ENCODE peak calls at places on chromosomes 12 and 14, in six cellular contexts. B is heart left ventricle, Z is HCT116, R is transverse colon, A is left ventricle myocardium inferior, E is K562. M is an unnamed sample.
A peak's percentile ranks its signal among the peaks of the same experiment; 100 is the strongest.

GRCh38 chr14:103555559-103556337 is 6.7 kb downstream of the BAG5 start:
- DNase-seq in B (peak; percentile 28), Z (no peak), R (no peak), A (peak; percentile 30), E (no peak), M (no peak)

GRCh38 chr12:1588574-1588944 is 5.8 kb downstream of the FBXL14 start:
- DNase-seq in B (no peak), Z (no peak), R (no peak), A (no peak), E (no peak), M (no peak)

GRCh38 chr12:54566792-54567191 is 17.4 kb downstream of the PDE1B start:
- DNase-seq in B (no peak), Z (no peak), R (no peak), A (no peak), E (no peak), M (no peak)

GRCh38 chr12:76020731-76021672 is 10.6 kb downstream of the PHLDA1 start:
- DNase-seq in B (no peak), Z (peak; percentile 84), R (peak; percentile 20), A (no peak), E (no peak), M (no peak)

GRCh38 chr12:77319141-77319540 is 253.8 kb upstream of the E2F7 start:
- DNase-seq in B (no peak), Z (no peak), R (no peak), A (no peak), E (no peak), M (no peak)

GRCh38 chr12:52949413-52950331 is 754 bp downstream of the KRT18 start:
- DNase-seq in B (no peak), Z (peak; percentile 84), R (peak; percentile 85), A (no peak), E (peak; percentile 82), M (no peak)

GRCh38 chr12:69698769-69699540 is at the start of gene BEST3:
- DNase-seq in B (no peak), Z (no peak), R (no peak), A (no peak), E (no peak), M (no peak)

GRCh38 chr12:106115450-106115849 is 23.3 kb downstream of the NUAK1 start:
- DNase-seq in B (no peak), Z (no peak), R (no peak), A (no peak), E (no peak), M (no peak)

GRCh38 chr14:37452323-37452722 is 142.7 kb downstream of the FOXA1 start:
- DNase-seq in B (no peak), Z (no peak), R (no peak), A (no peak), E (no peak), M (no peak)

GRCh38 chr12:95623554-95624170 is 72.4 kb upstream of the USP44 start:
- DNase-seq in B (peak; percentile 66), Z (peak; percentile 66), R (peak; percentile 72), A (peak; percentile 66), E (peak; percentile 63), M (peak; percentile 45)

GRCh38 chr12:123478762-123479161 is 20.8 kb downstream of the SNRNP35 start:
- DNase-seq in B (peak; percentile 73), Z (no peak), R (no peak), A (peak; percentile 72), E (no peak), M (no peak)

GRCh38 chr12:102939670-102940222 is 17.7 kb upstream of the ASCL1 start:
- DNase-seq in B (no peak), Z (no peak), R (no peak), A (no peak), E (no peak), M (no peak)

GRCh38 chr14:50944647-50945413 is 547 bp upstream of the PYGL start:
- DNase-seq in B (peak; percentile 35), Z (peak; percentile 48), R (peak; percentile 63), A (peak; percentile 52), E (no peak), M (peak; percentile 18)

GRCh38 chr12:64236549-64236948 is 14.5 kb upstream of the KICS2 start:
- DNase-seq in B (no peak), Z (peak; percentile 10), R (no peak), A (no peak), E (no peak), M (no peak)

GRCh38 chr12:9741726-9742125 is 8.8 kb upstream of the CLECL1 start:
- DNase-seq in B (no peak), Z (no peak), R (peak; percentile 67), A (no peak), E (no peak), M (no peak)

GRCh38 chr12:133236144-133236543 is 467 bp upstream of the ANHX start:
- DNase-seq in B (no peak), Z (no peak), R (no peak), A (no peak), E (no peak), M (no peak)

GRCh38 chr12:133233993-133234564 is 1.6 kb downstream of the ANHX start:
- DNase-seq in B (no peak), Z (no peak), R (no peak), A (no peak), E (no peak), M (no peak)

GRCh38 chr12:133236556-133236955 is 879 bp upstream of the ANHX start:
- DNase-seq in B (no peak), Z (no peak), R (no peak), A (no peak), E (no peak), M (no peak)

GRCh38 chr12:133234971-133235370 is 706 bp downstream of the ANHX start:
- DNase-seq in B (no peak), Z (no peak), R (no peak), A (no peak), E (no peak), M (no peak)

DNA sequence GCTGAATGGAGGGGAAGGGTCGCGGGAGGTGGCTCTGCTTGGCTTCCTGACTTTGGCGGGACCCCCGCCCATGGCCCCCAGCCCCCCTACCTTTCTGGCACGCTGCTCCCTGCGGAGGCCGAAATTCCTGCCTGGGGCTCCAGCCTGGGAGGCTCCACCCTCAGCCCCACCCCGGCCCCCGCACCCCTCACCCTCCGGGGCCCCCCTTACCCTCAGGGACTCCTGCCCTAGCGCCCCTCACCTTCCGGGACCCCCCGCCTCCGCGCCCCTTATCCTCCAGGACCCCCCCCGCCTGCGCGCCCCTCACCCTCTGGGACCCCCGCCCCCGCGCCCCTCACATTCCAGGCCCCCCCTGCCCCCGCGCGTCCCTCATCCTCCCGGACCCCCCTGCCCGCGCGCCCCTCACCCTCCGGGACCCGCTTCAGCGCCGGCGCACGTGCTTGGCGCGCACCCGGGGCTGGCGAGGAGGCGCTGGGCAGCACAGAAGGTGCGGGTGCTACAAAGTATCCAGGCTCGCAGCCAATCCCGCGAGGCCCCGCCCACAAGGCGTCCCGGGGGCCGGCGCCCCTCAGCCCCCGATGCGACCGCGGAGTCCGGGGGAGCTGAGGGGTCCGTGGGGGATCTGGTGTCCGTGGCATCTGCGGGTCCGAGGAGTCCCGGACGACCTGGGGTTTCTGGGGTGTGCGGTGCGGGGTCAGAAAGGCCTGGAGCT is at the start of gene ANHX:
- DNase-seq in B (no peak), Z (no peak), R (no peak), A (no peak), E (no peak), M (no peak)
- H3K9me3 ChIP-seq in B (no peaks in the 10 kb centered on the region), Z (peaks cover 9% of the 10 kb centered on the region), R (no peaks in the 10 kb centered on the region), A (peaks cover 18% of the 10 kb centered on the region), E (no peaks in the 10 kb centered on the region), M (no peaks in the 10 kb centered on the region)

GRCh38 chr12:2650261-2651060 is 144.3 kb upstream of the FKBP4 start:
- DNase-seq in B (no peak), Z (no peak), R (peak; percentile 5), A (no peak), E (no peak), M (no peak)

GRCh38 chr12:2649201-2650030 is 145.4 kb upstream of the FKBP4 start:
- DNase-seq in B (no peak), Z (no peak), R (no peak), A (no peak), E (no peak), M (no peak)

GRCh38 chr12:2646341-2646740 is 148.4 kb upstream of the FKBP4 start:
- DNase-seq in B (no peak), Z (no peak), R (peak; percentile 2), A (no peak), E (no peak), M (no peak)

GRCh38 chr12:2647186-2647585 is 147.6 kb upstream of the FKBP4 start:
- DNase-seq in B (no peak), Z (no peak), R (peak; percentile 3), A (no peak), E (no peak), M (no peak)

DNA sequence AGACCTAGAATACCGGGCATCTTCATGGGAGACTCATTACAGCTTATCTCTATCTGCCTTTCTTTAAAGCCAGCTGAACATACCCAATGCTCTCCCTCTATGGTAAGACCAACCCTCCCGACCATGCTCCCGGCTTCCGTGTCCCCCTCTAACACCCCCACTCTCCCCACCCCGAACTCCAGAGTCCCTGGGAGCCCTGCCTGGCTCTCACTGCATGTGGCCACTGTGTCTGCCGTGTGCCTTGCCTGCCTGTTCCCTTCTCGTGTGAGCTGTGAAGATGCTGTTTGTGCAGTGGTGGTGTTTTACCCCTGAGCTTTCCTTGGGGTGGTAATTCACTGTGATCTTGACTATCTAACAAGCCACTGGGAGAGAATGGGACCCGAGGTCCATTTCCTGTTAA is 146.4 kb upstream of the FKBP4 start:
- DNase-seq in B (no peak), Z (no peak), R (no peak), A (no peak), E (no peak), M (no peak)
- H3K27me3 ChIP-seq in B (no peaks in the 10 kb centered on the region), Z (no peaks in the 10 kb centered on the region), R (no peaks in the 10 kb centered on the region), A (no peaks in the 10 kb centered on the region), E (peaks cover 2% of the 10 kb centered on the region), M (no peaks in the 10 kb centered on the region)

GRCh38 chr14:84988391-84988790 is 541.6 kb upstream of the FLRT2 start:
- DNase-seq in B (no peak), Z (no peak), R (no peak), A (no peak), E (no peak), M (no peak)
- H3K9me3 ChIP-seq in B (no peaks in the 10 kb centered on the region), Z (peaks cover 16% of the 10 kb centered on the region), R (no peaks in the 10 kb centered on the region), A (no peaks in the 10 kb centered on the region), E (no peaks in the 10 kb centered on the region), M (no peaks in the 10 kb centered on the region)

GRCh38 chr14:77198576-77198975 is 17.0 kb downstream of the TMEM63C start:
- DNase-seq in B (no peak), Z (no peak), R (no peak), A (no peak), E (no peak), M (no peak)

GRCh38 chr14:77197988-77198387 is 16.4 kb downstream of the TMEM63C start:
- DNase-seq in B (no peak), Z (no peak), R (no peak), A (no peak), E (no peak), M (no peak)

GRCh38 chr14:77199590-77199989 is 18.0 kb downstream of the TMEM63C start:
- DNase-seq in B (no peak), Z (no peak), R (no peak), A (no peak), E (no peak), M (no peak)

GRCh38 chr14:77194706-77195105 is 13.1 kb downstream of the TMEM63C start:
- DNase-seq in B (no peak), Z (no peak), R (no peak), A (no peak), E (no peak), M (no peak)

DNA sequence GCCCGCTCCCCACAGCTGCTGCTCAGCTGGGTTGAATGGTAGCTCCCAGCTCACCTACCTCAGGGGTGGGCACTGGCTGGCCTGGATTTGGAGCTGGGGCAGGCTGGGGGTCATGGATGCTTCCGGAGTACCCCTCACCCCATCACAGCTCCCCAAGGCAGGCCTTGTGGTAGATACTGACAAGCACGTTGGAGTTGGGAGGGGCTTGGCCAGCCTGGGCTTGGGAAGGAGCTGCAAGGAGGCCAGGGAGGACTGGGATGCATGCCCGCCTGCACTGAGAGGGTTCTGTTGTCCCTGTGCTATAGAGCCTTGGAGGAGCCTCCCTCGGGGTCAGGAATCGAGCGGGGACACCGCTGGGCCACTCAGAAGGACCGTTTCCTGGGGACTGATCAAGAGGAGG is 14.2 kb downstream of the TMEM63C start:
- DNase-seq in B (no peak), Z (no peak), R (no peak), A (no peak), E (no peak), M (no peak)
- H3K27me3 ChIP-seq in B (peaks cover 33% of the 10 kb centered on the region), Z (no peaks in the 10 kb centered on the region), R (no peaks in the 10 kb centered on the region), A (peaks cover 85% of the 10 kb centered on the region), E (peaks cover 2% of the 10 kb centered on the region), M (no peaks in the 10 kb centered on the region)